ENCODE peak calls at places on chromosomes 4 and X, in six cellular contexts. F, W, Q, A, C and P are unnamed samples.

GRCh38 chr4:13851541-13851940 is 224.0 kb upstream of the BOD1L1 start:
- DNase-seq in F (no peak), W (no peak), Q (no peak), A (no peak), C (no peak), P (no peak)

GRCh38 chrX:17527135-17527701 is 152.2 kb downstream of the NHS start:
- DNase-seq in F (no peak), W (peak; percentile 1), Q (no peak), A (no peak), C (no peak), P (no peak)

GRCh38 chr4:138406881-138407280 is 164.7 kb upstream of the SLC7A11 start:
- DNase-seq in F (no peak), W (no peak), Q (no peak), A (no peak), C (no peak), P (no peak)

GRCh38 chr4:88989990-88990389 is 67.0 kb downstream of the FAM13A start:
- DNase-seq in F (no peak), W (no peak), Q (no peak), A (no peak), C (no peak), P (no peak)

GRCh38 chr4:145819246-145820181 is 119.1 kb downstream of the ZNF827 start:
- DNase-seq in F (no peak), W (no peak), Q (no peak), A (no peak), C (no peak), P (no peak)

GRCh38 chr4:74479009-74479408 is 34.1 kb downstream of the AREG start:
- DNase-seq in F (no peak), W (no peak), Q (no peak), A (no peak), C (no peak), P (no peak)

GRCh38 chrX:131752493-131753198 is 208.8 kb downstream of the OR13H1 start:
- DNase-seq in F (no peak), W (no peak), Q (no peak), A (peak; percentile 71), C (no peak), P (no peak)

GRCh38 chr4:175810360-175810759 is 1.7 kb downstream of the GPM6A start:
- DNase-seq in F (no peak), W (no peak), Q (no peak), A (no peak), C (no peak), P (no peak)

GRCh38 chr4:121138014-121138413 is 26.1 kb downstream of the TNIP3 start:
- DNase-seq in F (no peak), W (no peak), Q (no peak), A (no peak), C (peak; percentile 9), P (no peak)

GRCh38 chr4:140071806-140072205 is 82.2 kb downstream of the MAML3 start:
- DNase-seq in F (no peak), W (no peak), Q (peak; percentile 54), A (peak; percentile 21), C (peak; percentile 45), P (peak; percentile 59)

GRCh38 chr4:152380919-152381318 is 155.0 kb downstream of the FBXW7 start:
- DNase-seq in F (no peak), W (no peak), Q (no peak), A (no peak), C (no peak), P (no peak)

GRCh38 chrX:7993873-7994272 is 66.7 kb upstream of the PNPLA4 start:
- DNase-seq in F (no peak), W (no peak), Q (no peak), A (no peak), C (no peak), P (no peak)

GRCh38 chr4:8494218-8494617 is 53.6 kb downstream of the TRMT44 start:
- DNase-seq in F (no peak), W (no peak), Q (no peak), A (no peak), C (no peak), P (no peak)

GRCh38 chrX:42530027-42530426 is 247.9 kb downstream of the PPP1R2C start:
- DNase-seq in F (peak; percentile 38), W (no peak), Q (no peak), A (no peak), C (no peak), P (no peak)

GRCh38 chr4:185870437-185870836 is 58.4 kb upstream of the SORBS2 start:
- DNase-seq in F (no peak), W (no peak), Q (no peak), A (no peak), C (no peak), P (no peak)

GRCh38 chr4:51870441-51871188 is 27.7 kb downstream of the DCUN1D4 start:
- DNase-seq in F (no peak), W (no peak), Q (no peak), A (no peak), C (no peak), P (no peak)

GRCh38 chrX:129566081-129566480 is 26.0 kb downstream of the OCRL start:
- DNase-seq in F (no peak), W (no peak), Q (no peak), A (no peak), C (no peak), P (no peak)

GRCh38 chr4:141802324-141802723 is 165.9 kb downstream of the IL15 start:
- DNase-seq in F (no peak), W (no peak), Q (no peak), A (no peak), C (no peak), P (peak; percentile 72)

GRCh38 chr4:128385683-128386304 is 98.2 kb upstream of the PGRMC2 start:
- DNase-seq in F (peak; percentile 80), W (peak; percentile 37), Q (no peak), A (no peak), C (no peak), P (peak; percentile 64)

GRCh38 chr4:172791841-172792240 is 376.8 kb upstream of the GALNT7 start:
- DNase-seq in F (no peak), W (no peak), Q (no peak), A (no peak), C (no peak), P (no peak)

GRCh38 chrX:77572322-77572721 is 125.1 kb downstream of the FGF16 start:
- DNase-seq in F (peak; percentile 3), W (no peak), Q (no peak), A (no peak), C (no peak), P (peak; percentile 51)

GRCh38 chrX:86148024-86148511 is at the start of gene DACH2:
- DNase-seq in F (peak; percentile 60), W (peak; percentile 47), Q (peak; percentile 0), A (peak; percentile 5), C (peak; percentile 3), P (peak; percentile 67)

GRCh38 chrX:150227321-150227860 is 135.7 kb upstream of the MAMLD1 start:
- DNase-seq in F (no peak), W (no peak), Q (no peak), A (no peak), C (no peak), P (no peak)

GRCh38 chr4:99710020-99710419 is 52.4 kb upstream of the C4orf54 start:
- DNase-seq in F (no peak), W (no peak), Q (no peak), A (no peak), C (no peak), P (no peak)

GRCh38 chr4:140595065-140595464 is 26.3 kb upstream of the UCP1 start:
- DNase-seq in F (peak; percentile 24), W (peak; percentile 21), Q (no peak), A (no peak), C (no peak), P (no peak)

GRCh38 chrX:1599791-1600405 is 8.5 kb downstream of the AKAP17A start:
- DNase-seq in F (no peak), W (no peak), Q (no peak), A (no peak), C (no peak), P (no peak)

GRCh38 chr4:152860057-152860456 is 76.1 kb upstream of the FHDC1 start:
- DNase-seq in F (no peak), W (no peak), Q (no peak), A (no peak), C (no peak), P (no peak)

GRCh38 chr4:1048781-1049590 is 37.6 kb downstream of the FGFRL1 start:
- DNase-seq in F (no peak), W (no peak), Q (no peak), A (no peak), C (no peak), P (no peak)

GRCh38 chr4:87266986-87267385 is 46.6 kb upstream of the KLHL8 start:
- DNase-seq in F (no peak), W (no peak), Q (no peak), A (no peak), C (no peak), P (no peak)

GRCh38 chr4:108171541-108172230 is 3.0 kb upstream of the LEF1 start:
- DNase-seq in F (no peak), W (no peak), Q (no peak), A (peak; percentile 40), C (peak; percentile 28), P (no peak)